ENCODE peak calls at places on chromosomes 13 and 19, in six cellular contexts. I, R, O, N, P and A are unnamed samples.
A peak's percentile ranks its signal among the peaks of the same experiment; 100 is the strongest.

GRCh38 chr13:37503287-37503686 is 95.3 kb downstream of the POSTN start:
- DNase-seq in O (no peak), I (no peak), R (no peak), N (no peak), P (no peak), A (no peak)

GRCh38 chr19:38737921-38738731 is 6.1 kb downstream of the CAPN12 start:
- DNase-seq in P (no peak), N (no peak), I (no peak), R (no peak), O (no peak), A (no peak)

GRCh38 chr13:109610517-109610916 is 175.9 kb downstream of the IRS2 start:
- DNase-seq in O (no peak), P (peak; percentile 51), R (peak; percentile 55), N (no peak), I (peak; percentile 61), A (peak; percentile 28)

GRCh38 chr13:30607908-30608307 is 9.8 kb upstream of the USPL1 start:
- DNase-seq in P (peak; percentile 81), I (no peak), O (no peak), N (no peak), R (peak; percentile 57), A (no peak)

GRCh38 chr13:73201601-73202000 is 142.8 kb downstream of the KLF5 start:
- DNase-seq in I (no peak), O (no peak), P (no peak), N (no peak), R (no peak), A (no peak)

GRCh38 chr19:3556978-3557460 is 367 bp downstream of the MFSD12 start:
- DNase-seq in I (no peak), N (no peak), R (peak; percentile 51), P (peak; percentile 80), O (peak; percentile 29), A (peak; percentile 80)

GRCh38 chr13:113786262-113786841 is 27.3 kb downstream of the TMEM255B start:
- DNase-seq in R (no peak), P (no peak), O (peak; percentile 71), N (no peak), I (no peak), A (no peak)

GRCh38 chr13:75486654-75487053 is 4.7 kb upstream of the TBC1D4 start:
- DNase-seq in I (no peak), P (no peak), R (no peak), O (no peak), N (no peak), A (no peak)

GRCh38 chr13:113528798-113529180 is 38.3 kb upstream of the DCUN1D2 start:
- DNase-seq in N (no peak), O (no peak), P (no peak), R (no peak), I (no peak), A (no peak)

GRCh38 chr13:77928909-77929308 is 10.3 kb upstream of the EDNRB start:
- DNase-seq in O (no peak), R (no peak), N (no peak), P (no peak), I (no peak), A (no peak)

GRCh38 chr13:113863511-113864302 is at the start of gene GAS6:
- DNase-seq in O (peak; percentile 46), I (peak; percentile 49), R (peak; percentile 80), N (peak; percentile 76), P (no peak), A (peak; percentile 69)

GRCh38 chr13:90928109-90928508 is 419.4 kb upstream of the MIR17HG start:
- DNase-seq in P (no peak), O (no peak), I (no peak), R (no peak), N (no peak), A (no peak)

GRCh38 chr19:53037101-53038097 is 7.1 kb upstream of the ERVV-2 start:
- DNase-seq in R (no peak), I (peak; percentile 50), N (no peak), O (no peak), P (peak; percentile 44), A (peak; percentile 30)

GRCh38 chr13:71867101-71867814 is at the start of gene DACH1:
- DNase-seq in P (peak; percentile 41), I (peak; percentile 79), O (peak; percentile 8), R (peak; percentile 71), N (peak; percentile 39), A (peak; percentile 76)

GRCh38 chr13:33639640-33640080 is 178.3 kb upstream of the RFC3 start:
- DNase-seq in R (no peak), N (no peak), O (no peak), P (peak; percentile 78), I (no peak), A (no peak)

GRCh38 chr19:55306712-55307111 is 18.4 kb downstream of the TMEM150B start:
- DNase-seq in O (no peak), I (no peak), P (no peak), R (no peak), N (no peak), A (no peak)

GRCh38 chr13:79128158-79128557 is 277.9 kb downstream of the RBM26 start:
- DNase-seq in P (no peak), R (no peak), N (no peak), I (no peak), O (peak; percentile 10), A (peak; percentile 7)

GRCh38 chr19:16594681-16595091 is 22.5 kb upstream of the SLC35E1 start:
- DNase-seq in P (peak; percentile 65), I (no peak), O (no peak), N (no peak), R (no peak), A (no peak)

GRCh38 chr19:12774588-12775555 is at the start of gene HOOK2:
- DNase-seq in O (no peak), N (peak; percentile 93), P (no peak), I (no peak), R (peak; percentile 97), A (peak; percentile 98)

GRCh38 chr19:12777217-12778019 is 2.1 kb upstream of the HOOK2 start:
- DNase-seq in O (peak; percentile 63), R (peak; percentile 87), N (peak; percentile 91), I (peak; percentile 92), P (peak; percentile 85), A (peak; percentile 91)

GRCh38 chr19:12772323-12772722 is 3.0 kb downstream of the HOOK2 start:
- DNase-seq in N (no peak), R (no peak), O (no peak), P (no peak), I (no peak), A (no peak)

GRCh38 chr19:12770922-12771321 is 4.4 kb downstream of the HOOK2 start:
- DNase-seq in P (no peak), N (no peak), R (no peak), I (no peak), O (no peak), A (no peak)

GRCh38 chr19:12773571-12773970 is 1.8 kb downstream of the HOOK2 start:
- DNase-seq in R (no peak), P (no peak), N (no peak), O (no peak), I (no peak), A (no peak)
- TF ChIP-seq CTCF in R (no peak), P (no peak), N (no peak), O (peak; percentile 66), I (peak; percentile 50), A (peak; percentile 25)

DNA sequence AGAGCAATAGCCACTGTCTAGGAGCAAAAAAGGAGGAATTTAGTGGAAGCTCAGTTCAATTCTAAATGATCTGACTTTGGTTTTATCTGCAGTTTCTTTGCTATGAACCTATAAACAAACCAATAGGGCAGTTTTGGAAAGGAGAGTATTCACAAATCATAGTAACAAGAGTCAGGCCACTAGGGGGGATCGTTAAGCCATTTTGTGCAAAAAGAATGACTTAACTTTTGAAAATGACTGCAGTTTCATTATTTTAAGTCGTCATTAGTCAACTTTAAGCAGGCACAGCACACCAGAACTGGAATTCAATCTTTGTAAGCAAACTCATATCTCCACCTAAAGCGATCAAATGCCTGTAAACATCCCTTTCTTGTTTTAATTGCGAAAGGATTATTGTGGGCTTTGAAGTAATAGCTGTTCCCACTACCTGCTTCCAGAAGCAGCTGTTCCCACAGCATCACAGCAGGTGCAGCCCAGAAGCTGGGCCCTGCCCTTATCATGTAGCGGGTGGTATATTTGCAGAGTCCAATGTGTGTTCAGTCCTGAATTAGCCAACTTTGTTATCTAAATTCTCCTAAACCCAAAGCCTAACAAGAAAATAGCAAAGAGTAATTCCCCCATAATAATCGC is 51.5 kb downstream of the SOX21 start:
- DNase-seq in N (no peak), R (no peak), P (peak; percentile 39), I (no peak), O (peak; percentile 34), A (no peak)
- TF ChIP-seq CTCF in N (no peak), R (no peak), P (peak; percentile 17), I (peak; percentile 41), O (peak; percentile 70), A (peak; percentile 38)

GRCh38 chr19:10001899-10002298 is 8.4 kb downstream of the COL5A3 start:
- DNase-seq in R (peak; percentile 76), O (no peak), I (no peak), P (peak; percentile 36), N (no peak), A (peak; percentile 52)
- TF ChIP-seq CTCF in R (peak; percentile 24), O (peak; percentile 78), I (peak; percentile 29), P (peak; percentile 25), N (peak; percentile 41), A (peak; percentile 31)

GRCh38 chr13:39600766-39601165 is 2.2 kb downstream of the LHFPL6 start:
- DNase-seq in R (no peak), P (no peak), I (no peak), O (no peak), N (no peak), A (no peak)
- TF ChIP-seq CTCF in R (no peak), P (no peak), I (no peak), O (peak; percentile 20), N (no peak), A (no peak)

DNA sequence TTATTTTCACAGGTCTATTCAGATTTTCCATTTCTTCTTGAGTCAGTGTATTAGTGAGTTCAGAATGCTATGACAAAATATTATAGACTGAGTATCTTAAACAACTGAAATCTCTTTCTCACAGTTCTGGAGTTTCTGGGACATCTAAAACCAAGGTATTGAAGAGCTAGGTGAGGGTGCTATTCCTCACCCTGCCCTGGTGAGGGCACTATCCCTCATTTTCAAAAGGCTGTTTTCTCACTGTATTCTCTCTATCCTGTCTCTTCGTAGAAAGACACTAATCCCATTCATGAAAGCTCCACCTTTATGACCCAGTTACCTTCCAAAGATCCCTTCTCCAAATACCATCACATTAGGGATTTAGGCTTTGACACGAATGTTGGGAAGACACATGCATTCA is 1617.1 kb downstream of the PCDH9 start:
- DNase-seq in P (no peak), R (no peak), O (no peak), N (no peak), I (no peak), A (no peak)
- TF ChIP-seq CTCF in P (peak; percentile 34), R (no peak), O (peak; percentile 35), N (no peak), I (peak; percentile 50), A (no peak)

GRCh38 chr19:2199215-2199614 is 35.5 kb downstream of the DOT1L start:
- DNase-seq in O (no peak), N (no peak), R (no peak), I (peak; percentile 68), P (no peak), A (no peak)
- TF ChIP-seq CTCF in O (peak; percentile 54), N (no peak), R (no peak), I (peak; percentile 64), P (no peak), A (no peak)

GRCh38 chr19:48308695-48309586 is 16.4 kb upstream of the EMP3 start:
- DNase-seq in R (no peak), P (no peak), I (peak; percentile 60), O (no peak), N (no peak), A (peak; percentile 66)
- TF ChIP-seq CTCF in R (no peak), P (no peak), I (peak; percentile 45), O (peak; percentile 46), N (no peak), A (peak; percentile 38)

GRCh38 chr19:45782820-45783785 is 813 bp upstream of the DMPK start:
- DNase-seq in I (no peak), O (peak; percentile 82), P (no peak), R (peak; percentile 52), N (no peak), A (no peak)
- TF ChIP-seq CTCF in I (no peak), O (peak; percentile 50), P (no peak), R (no peak), N (no peak), A (no peak)